ENCODE peak calls at places on chromosomes 5 and 9, in four cellular contexts. One of them, this sample, is unnamed.

GRCh38 chr5:122151640-122152039 is 22.3 kb downstream of the ZNF474 start:
- DNase-seq in GM23248: peak
- DNase-seq in OCI-LY7: no peak
- DNase-seq in dorsolateral prefrontal cortex: no peak
- DNase-seq in this sample: no peak

GRCh38 chr5:16913840-16914435 is 22.1 kb downstream of the MYO10 start:
- DNase-seq in GM23248: no peak
- DNase-seq in OCI-LY7: no peak
- DNase-seq in dorsolateral prefrontal cortex: no peak
- DNase-seq in this sample: no peak

GRCh38 chr5:174724484-174725260 is at the start of gene MSX2:
- DNase-seq in GM23248: peak
- DNase-seq in OCI-LY7: no peak
- DNase-seq in dorsolateral prefrontal cortex: peak
- DNase-seq in this sample: peak

GRCh38 chr9:68805890-68806517 is 101.0 kb downstream of the PIP5K1B start:
- DNase-seq in GM23248: no peak
- DNase-seq in OCI-LY7: no peak
- DNase-seq in dorsolateral prefrontal cortex: no peak
- DNase-seq in this sample: no peak

GRCh38 chr5:118095100-118095499 is 893.2 kb downstream of the DTWD2 start:
- DNase-seq in GM23248: no peak
- DNase-seq in OCI-LY7: no peak
- DNase-seq in dorsolateral prefrontal cortex: no peak
- DNase-seq in this sample: no peak

GRCh38 chr9:132411091-132411508 is 1.1 kb downstream of the CFAP77 start:
- DNase-seq in GM23248: peak
- DNase-seq in OCI-LY7: peak
- DNase-seq in dorsolateral prefrontal cortex: no peak
- DNase-seq in this sample: no peak

GRCh38 chr9:35203531-35203930 is 41.7 kb downstream of the UNC13B start:
- DNase-seq in GM23248: no peak
- DNase-seq in OCI-LY7: peak
- DNase-seq in dorsolateral prefrontal cortex: no peak
- DNase-seq in this sample: no peak

GRCh38 chr5:16849821-16850220 is 86.3 kb downstream of the MYO10 start:
- DNase-seq in GM23248: no peak
- DNase-seq in OCI-LY7: no peak
- DNase-seq in dorsolateral prefrontal cortex: no peak
- DNase-seq in this sample: no peak

GRCh38 chr9:98865284-98865683 is 57.8 kb downstream of the GALNT12 start:
- DNase-seq in GM23248: no peak
- DNase-seq in OCI-LY7: no peak
- DNase-seq in dorsolateral prefrontal cortex: no peak
- DNase-seq in this sample: no peak

GRCh38 chr5:109589983-109590382 is 99.7 kb upstream of the MAN2A1 start:
- DNase-seq in GM23248: peak
- DNase-seq in OCI-LY7: peak
- DNase-seq in dorsolateral prefrontal cortex: no peak
- DNase-seq in this sample: no peak

GRCh38 chr5:116573617-116574431 is 799 bp downstream of the SEMA6A start:
- DNase-seq in GM23248: peak
- DNase-seq in OCI-LY7: no peak
- DNase-seq in dorsolateral prefrontal cortex: peak
- DNase-seq in this sample: no peak

GRCh38 chr5:120449501-120449900 is 14.6 kb upstream of the PRR16 start:
- DNase-seq in GM23248: peak
- DNase-seq in OCI-LY7: no peak
- DNase-seq in dorsolateral prefrontal cortex: no peak
- DNase-seq in this sample: no peak

GRCh38 chr9:125889122-125889523 is 141.9 kb downstream of the PBX3 start:
- DNase-seq in GM23248: peak
- DNase-seq in OCI-LY7: no peak
- DNase-seq in dorsolateral prefrontal cortex: peak
- DNase-seq in this sample: no peak

GRCh38 chr9:97596906-97597305 is 36.3 kb downstream of the TSTD2 start:
- DNase-seq in GM23248: no peak
- DNase-seq in OCI-LY7: no peak
- DNase-seq in dorsolateral prefrontal cortex: no peak
- DNase-seq in this sample: no peak

DNA sequence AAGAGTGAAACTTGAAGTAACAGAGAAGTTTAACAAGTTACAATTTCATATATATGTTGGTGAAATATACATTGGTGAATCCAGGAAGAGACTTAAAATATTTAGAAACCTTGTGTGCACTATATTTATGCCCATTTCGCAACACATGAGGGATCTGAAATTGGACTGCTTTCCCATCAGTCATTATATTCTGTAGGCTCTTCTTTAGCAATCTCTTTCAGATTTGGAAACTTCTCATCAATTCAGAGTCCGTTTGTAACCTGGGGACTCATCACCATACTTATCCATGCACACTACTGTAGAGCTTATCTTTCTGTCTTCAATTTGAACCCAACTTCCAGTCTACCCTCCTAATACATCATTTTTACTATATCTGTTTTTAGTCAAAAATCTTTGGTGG is 2.2 kb downstream of the ITGA1 start:
- DNase-seq in GM23248: no peak
- DNase-seq in OCI-LY7: no peak
- DNase-seq in dorsolateral prefrontal cortex: no peak
- DNase-seq in this sample: no peak
- H3K4me3 ChIP-seq in GM23248: peak
- H3K4me3 ChIP-seq in OCI-LY7: no peak
- H3K4me3 ChIP-seq in dorsolateral prefrontal cortex: peak
- H3K4me3 ChIP-seq in this sample: peak

DNA sequence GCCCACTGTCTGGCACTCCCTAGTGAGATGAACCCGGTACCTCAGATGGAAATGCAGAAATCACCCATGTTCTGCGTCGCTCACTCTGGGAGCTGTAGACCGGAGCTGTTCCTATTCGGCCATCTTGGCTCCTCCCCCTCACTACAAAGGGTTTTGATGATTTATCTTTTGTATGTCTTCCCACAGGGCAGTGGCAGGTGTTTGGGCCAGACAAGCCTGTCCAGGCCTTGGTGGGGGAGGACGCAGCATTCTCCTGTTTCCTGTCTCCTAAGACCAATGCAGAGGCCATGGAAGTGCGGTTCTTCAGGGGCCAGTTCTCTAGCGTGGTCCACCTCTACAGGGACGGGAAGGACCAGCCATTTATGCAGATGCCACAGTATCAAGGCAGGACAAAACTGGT is 9.4 kb downstream of the BTNL8 start:
- DNase-seq in GM23248: no peak
- DNase-seq in OCI-LY7: no peak
- DNase-seq in dorsolateral prefrontal cortex: no peak
- DNase-seq in this sample: no peak
- H3K27ac ChIP-seq in GM23248: no peak
- H3K27ac ChIP-seq in OCI-LY7: no peak
- H3K27ac ChIP-seq in dorsolateral prefrontal cortex: no peak
- H3K27ac ChIP-seq in this sample: no peak

DNA sequence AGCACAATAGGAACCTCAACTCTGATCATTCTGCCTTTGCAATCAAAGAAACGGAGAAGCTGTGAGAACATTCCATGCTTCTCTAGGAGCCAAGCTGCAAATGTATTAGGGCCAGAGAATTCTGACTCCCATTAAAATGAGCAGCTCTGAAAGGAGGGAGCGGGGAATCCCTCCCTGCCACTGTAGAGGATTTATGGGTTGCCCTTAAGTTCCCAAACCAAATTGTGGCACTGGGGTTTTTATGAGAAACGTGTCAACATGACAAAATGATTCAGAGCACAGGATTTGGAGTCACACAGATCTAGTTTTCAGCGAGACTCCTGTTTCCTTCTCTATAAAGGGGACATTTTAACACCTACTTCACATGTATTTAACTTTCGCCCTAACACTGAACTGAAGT is 1.8 kb downstream of the IL6ST start:
- DNase-seq in GM23248: peak
- DNase-seq in OCI-LY7: no peak
- DNase-seq in dorsolateral prefrontal cortex: no peak
- DNase-seq in this sample: no peak
- H3K4me3 ChIP-seq in GM23248: peak
- H3K4me3 ChIP-seq in OCI-LY7: no peak
- H3K4me3 ChIP-seq in dorsolateral prefrontal cortex: peak
- H3K4me3 ChIP-seq in this sample: peak

DNA sequence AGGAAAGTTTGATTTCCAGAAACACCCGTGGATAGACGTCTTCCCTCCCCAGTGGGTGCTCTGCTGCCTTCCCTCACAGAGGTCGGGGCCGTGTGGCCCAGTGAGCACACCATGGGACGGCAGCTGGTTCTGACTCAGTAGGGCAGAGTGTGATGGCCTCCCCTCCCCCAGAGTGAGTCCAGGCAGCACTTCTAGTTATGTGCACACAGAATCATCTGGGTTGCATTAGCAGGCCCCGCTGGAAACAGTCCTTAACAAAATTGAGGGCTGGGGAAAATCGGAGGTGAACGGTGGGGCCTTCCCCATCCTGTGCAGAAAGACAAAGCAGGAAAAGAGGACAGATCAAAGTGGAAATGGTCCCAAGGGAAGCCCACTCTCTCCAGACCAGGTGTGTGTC is 201.3 kb downstream of the AOPEP start:
- DNase-seq in GM23248: no peak
- DNase-seq in OCI-LY7: no peak
- DNase-seq in dorsolateral prefrontal cortex: no peak
- DNase-seq in this sample: no peak
- H3K27ac ChIP-seq in GM23248: no peak
- H3K27ac ChIP-seq in OCI-LY7: no peak
- H3K27ac ChIP-seq in dorsolateral prefrontal cortex: no peak
- H3K27ac ChIP-seq in this sample: no peak

GRCh38 chr5:1446602-1447343 is 1.5 kb upstream of the SLC6A3 start:
- DNase-seq in GM23248: no peak
- DNase-seq in OCI-LY7: no peak
- DNase-seq in dorsolateral prefrontal cortex: no peak
- DNase-seq in this sample: no peak

GRCh38 chr5:1445895-1446601 is 808 bp upstream of the SLC6A3 start:
- DNase-seq in GM23248: peak
- DNase-seq in OCI-LY7: no peak
- DNase-seq in dorsolateral prefrontal cortex: no peak
- DNase-seq in this sample: no peak

GRCh38 chr5:1444361-1445189 is 665 bp downstream of the SLC6A3 start:
- DNase-seq in GM23248: no peak
- DNase-seq in OCI-LY7: no peak
- DNase-seq in dorsolateral prefrontal cortex: no peak
- DNase-seq in this sample: no peak

GRCh38 chr5:1443991-1444360 is 1.3 kb downstream of the SLC6A3 start:
- DNase-seq in GM23248: no peak
- DNase-seq in OCI-LY7: no peak
- DNase-seq in dorsolateral prefrontal cortex: no peak
- DNase-seq in this sample: no peak

GRCh38 chr5:1445313-1445894 is at the start of gene SLC6A3:
- DNase-seq in GM23248: no peak
- DNase-seq in OCI-LY7: no peak
- DNase-seq in dorsolateral prefrontal cortex: no peak
- DNase-seq in this sample: no peak
- H3K4me3 ChIP-seq in GM23248: no peak
- H3K4me3 ChIP-seq in OCI-LY7: no peak
- H3K4me3 ChIP-seq in dorsolateral prefrontal cortex: no peak
- H3K4me3 ChIP-seq in this sample: no peak

This sample was measured in AG04450.